ENCODE peak calls at places on chromosomes 2 and 18, in ten cellular contexts. O is T-helper 9 cell; C is upper lobe of right lung; R is natural killer cell; M is adipocyte; I is C1 segment of cervical spinal cord; G is GM03348; F is stimulated activated CD4-positive, alpha-beta T cell treated with anti-CD3 and anti-CD28 coated beads, TNF-alpha, amount 100 ng/mL, for 48 hours; V is neural progenitor cell; X is IMR-90. Q is an unnamed sample.

GRCh38 chr2:240840435-240841060 is 20.5 kb upstream of the KIF1A start:
- DNase-seq in X (peak), I (no peak), C (no peak), V (peak), G (peak), O (no peak), M (peak), R (no peak), F (no peak), Q (peak)

GRCh38 chr2:175579646-175580045 is 398.1 kb upstream of the ATP5MC3 start:
- DNase-seq in C (no peak), R (no peak), I (no peak), M (no peak), O (no peak), V (no peak), G (no peak), X (no peak), F (no peak), Q (peak)

GRCh38 chr2:105373344-105373781 is 25.5 kb downstream of the FHL2 start:
- DNase-seq in R (no peak), G (peak), F (no peak), O (no peak), V (no peak), I (no peak), X (peak), C (no peak), M (no peak), Q (no peak)

GRCh38 chr18:55233850-55234249 is 274.6 kb upstream of the CCDC68 start:
- DNase-seq in G (no peak), X (peak), R (no peak), V (no peak), O (no peak), F (no peak), I (no peak), M (no peak), C (no peak), Q (no peak)

GRCh38 chr2:113089907-113090306 is 22.1 kb downstream of the IL1F10 start:
- DNase-seq in R (no peak), M (no peak), I (no peak), O (no peak), C (no peak), V (no peak), X (no peak), F (no peak), G (no peak), Q (no peak)

GRCh38 chr2:168490015-168490874 is 34.2 kb downstream of the CERS6 start:
- DNase-seq in I (no peak), V (peak), F (peak), R (no peak), G (no peak), M (peak), O (no peak), C (no peak), X (peak), Q (peak)

GRCh38 chr2:100200985-100201384 is 58.6 kb upstream of the AFF3 start:
- DNase-seq in O (no peak), I (no peak), M (no peak), C (no peak), V (no peak), R (no peak), F (no peak), G (peak), X (peak), Q (no peak)

GRCh38 chr18:3478262-3478978 is 28.4 kb downstream of the TGIF1 start:
- DNase-seq in V (no peak), X (no peak), C (no peak), G (peak), F (no peak), O (no peak), R (no peak), M (no peak), I (no peak), Q (no peak)

GRCh38 chr2:171407030-171407707 is 26.6 kb downstream of the METTL8 start:
- DNase-seq in C (no peak), V (no peak), F (no peak), G (no peak), R (no peak), I (no peak), X (no peak), O (no peak), M (no peak), Q (no peak)

GRCh38 chr2:219277703-219278654 is 1.2 kb upstream of the DNAJB2 start:
- DNase-seq in I (no peak), O (peak), C (peak), R (peak), F (peak), V (peak), X (peak), M (peak), G (peak), Q (peak)

GRCh38 chr2:104109356-104109755 is 744.6 kb upstream of the POU3F3 start:
- DNase-seq in M (no peak), R (no peak), G (no peak), X (no peak), O (no peak), V (no peak), F (no peak), I (no peak), C (no peak), Q (peak)

GRCh38 chr2:96146151-96146880 is 1.1 kb upstream of the DUSP2 start:
- DNase-seq in M (no peak), O (peak), X (peak), R (peak), V (no peak), F (peak), G (no peak), C (peak), I (no peak), Q (peak)

GRCh38 chr2:72148975-72149555 is 1.4 kb upstream of the CYP26B1 start:
- DNase-seq in C (peak), O (no peak), V (peak), X (peak), I (no peak), M (peak), R (peak), F (no peak), G (peak), Q (no peak)

GRCh38 chr2:67686254-67686653 is 289.1 kb downstream of the ETAA1 start:
- DNase-seq in M (no peak), X (no peak), I (no peak), C (no peak), O (no peak), F (no peak), V (no peak), G (no peak), R (no peak), Q (no peak)

GRCh38 chr18:58754544-58755068 is 83.3 kb downstream of the MALT1 start:
- DNase-seq in F (no peak), M (no peak), G (peak), O (no peak), I (no peak), V (peak), R (no peak), X (no peak), C (peak), Q (no peak)

GRCh38 chr18:364221-364620 is 96.4 kb upstream of the THOC1 start:
- DNase-seq in M (peak), I (no peak), R (no peak), C (no peak), F (no peak), V (no peak), X (no peak), O (no peak), G (no peak), Q (no peak)

GRCh38 chr2:235549735-235550377 is 56.0 kb downstream of the AGAP1 start:
- DNase-seq in I (no peak), V (no peak), R (no peak), O (no peak), M (no peak), C (peak), G (no peak), X (no peak), F (no peak), Q (no peak)

GRCh38 chr2:10665833-10666232 is 23.9 kb downstream of the NOL10 start:
- DNase-seq in O (no peak), G (no peak), I (no peak), C (no peak), R (no peak), X (no peak), V (no peak), M (no peak), F (no peak), Q (no peak)

GRCh38 chr18:2538844-2539243 is 32.5 kb downstream of the METTL4 start:
- DNase-seq in M (peak), O (no peak), V (no peak), X (no peak), C (no peak), I (no peak), G (peak), F (no peak), R (no peak), Q (no peak)

GRCh38 chr18:9943311-9943710 is 29.5 kb downstream of the VAPA start:
- DNase-seq in C (no peak), I (no peak), R (no peak), M (no peak), G (no peak), X (no peak), V (no peak), F (no peak), O (no peak), Q (no peak)

GRCh38 chr2:54271843-54272600 is 16.0 kb upstream of the TSPYL6 start:
- DNase-seq in F (no peak), C (no peak), R (no peak), V (no peak), X (no peak), I (no peak), G (no peak), M (no peak), O (no peak), Q (peak)

GRCh38 chr2:20633794-20634259 is 17.1 kb downstream of the HS1BP3 start:
- DNase-seq in X (no peak), M (no peak), O (no peak), F (no peak), V (no peak), I (no peak), C (peak), G (no peak), R (no peak), Q (no peak)

GRCh38 chr2:73020657-73021370 is 50.7 kb downstream of the SFXN5 start:
- DNase-seq in I (no peak), M (peak), F (no peak), G (peak), X (peak), O (no peak), C (no peak), V (no peak), R (no peak), Q (no peak)

GRCh38 chr2:1010373-1011017 is 59.8 kb downstream of the SNTG2 start:
- DNase-seq in C (no peak), O (no peak), F (no peak), V (peak), I (no peak), X (no peak), G (no peak), R (no peak), M (peak), Q (peak)

GRCh38 chr2:241967745-241968144 is 98.2 kb downstream of the RTP5 start:
- DNase-seq in C (no peak), G (no peak), X (no peak), V (no peak), F (no peak), O (no peak), M (no peak), R (no peak), I (no peak), Q (no peak)

GRCh38 chr2:70247364-70248144 is 874 bp downstream of the TIA1 start:
- DNase-seq in I (no peak), F (no peak), M (peak), X (peak), O (no peak), V (peak), G (no peak), R (no peak), C (no peak), Q (peak)

GRCh38 chr2:506866-507265 is 170.3 kb downstream of the TMEM18 start:
- DNase-seq in M (no peak), I (no peak), X (no peak), C (no peak), R (no peak), O (no peak), F (no peak), V (no peak), G (no peak), Q (no peak)

GRCh38 chr18:76880026-76880425 is 57.7 kb downstream of the ZNF236 start:
- DNase-seq in M (no peak), R (no peak), I (no peak), O (no peak), F (no peak), V (no peak), G (no peak), C (no peak), X (no peak), Q (no peak)

GRCh38 chr2:50769416-50769815 is 262.5 kb downstream of the NRXN1 start:
- DNase-seq in G (no peak), V (peak), C (no peak), F (no peak), R (no peak), X (no peak), O (no peak), M (no peak), I (no peak), Q (no peak)

GRCh38 chr18:68735498-68736343 is 20.8 kb upstream of the TMX3 start:
- DNase-seq in X (peak), R (no peak), I (no peak), V (peak), M (peak), C (no peak), O (no peak), F (no peak), G (peak), Q (peak)

GRCh38 chr2:647003-647560 is 30.1 kb downstream of the TMEM18 start:
- DNase-seq in X (no peak), C (no peak), I (no peak), F (no peak), G (no peak), R (no peak), O (no peak), M (no peak), V (no peak), Q (no peak)

GRCh38 chr2:198314559-198315153 is 510.3 kb downstream of the PLCL1 start:
- DNase-seq in G (peak), I (no peak), F (no peak), M (peak), C (no peak), R (no peak), V (peak), O (no peak), X (peak), Q (peak)

GRCh38 chr18:21853020-21853419 is 112.4 kb downstream of the MIB1 start:
- DNase-seq in R (no peak), X (peak), G (no peak), C (no peak), I (no peak), F (no peak), M (peak), O (no peak), V (peak), Q (peak)

GRCh38 chr2:191637182-191638078 is 40.5 kb upstream of the NABP1 start:
- DNase-seq in M (peak), F (no peak), X (peak), V (no peak), G (peak), I (no peak), O (no peak), R (no peak), C (no peak), Q (peak)

GRCh38 chr2:231664727-231665126 is 43.6 kb upstream of the PTMA start:
- DNase-seq in O (no peak), I (no peak), V (peak), F (no peak), M (no peak), C (no peak), R (no peak), X (no peak), G (no peak), Q (no peak)

GRCh38 chr2:145184741-145185671 is 665.1 kb upstream of the ZEB2 start:
- DNase-seq in X (peak), C (no peak), V (peak), R (no peak), M (no peak), O (no peak), G (peak), I (no peak), F (no peak), Q (no peak)

GRCh38 chr2:101330253-101330921 is 21.9 kb upstream of the RNF149 start:
- DNase-seq in F (no peak), O (no peak), X (no peak), V (peak), R (peak), C (no peak), I (no peak), G (no peak), M (no peak), Q (no peak)

GRCh38 chr2:241456546-241456945 is 51.8 kb downstream of the STK25 start:
- DNase-seq in V (no peak), O (no peak), G (no peak), C (no peak), F (no peak), R (no peak), X (no peak), M (no peak), I (no peak), Q (no peak)